ENCODE peak calls at places on chromosomes 2 and 18, in five cellular contexts. One of them, this sample, is unnamed.

GRCh38 chr2:238596571-238597551 is 170.1 kb downstream of the ASB1 start:
- DNase-seq in astrocyte: peak
- DNase-seq in fibroblast of mammary gland: peak
- DNase-seq in natural killer cell: no peak
- DNase-seq in fibroblast of villous mesenchyme: peak
- DNase-seq in this sample: no peak

GRCh38 chr2:42875880-42876279 is 83.5 kb upstream of the HAAO start:
- DNase-seq in fibroblast of villous mesenchyme: no peak
- DNase-seq in fibroblast of mammary gland: no peak
- DNase-seq in natural killer cell: no peak
- DNase-seq in astrocyte: no peak
- DNase-seq in this sample: no peak

GRCh38 chr2:38722271-38723115 is 28.7 kb downstream of the SRSF7 start:
- DNase-seq in astrocyte: no peak
- DNase-seq in natural killer cell: no peak
- DNase-seq in fibroblast of villous mesenchyme: no peak
- DNase-seq in fibroblast of mammary gland: no peak
- DNase-seq in this sample: no peak

GRCh38 chr2:149018971-149019370 is 19.5 kb upstream of the LYPD6B start:
- DNase-seq in natural killer cell: no peak
- DNase-seq in astrocyte: no peak
- DNase-seq in fibroblast of villous mesenchyme: peak
- DNase-seq in fibroblast of mammary gland: no peak
- DNase-seq in this sample: no peak

GRCh38 chr2:113240915-113241911 is 37.5 kb downstream of the PAX8 start:
- DNase-seq in fibroblast of villous mesenchyme: peak
- DNase-seq in natural killer cell: no peak
- DNase-seq in astrocyte: peak
- DNase-seq in fibroblast of mammary gland: peak
- DNase-seq in this sample: peak

GRCh38 chr2:36480028-36480427 is 117.9 kb downstream of the FEZ2 start:
- DNase-seq in natural killer cell: no peak
- DNase-seq in fibroblast of mammary gland: no peak
- DNase-seq in fibroblast of villous mesenchyme: no peak
- DNase-seq in astrocyte: no peak
- DNase-seq in this sample: no peak

GRCh38 chr2:123363076-123363475 is 662.0 kb upstream of the CNTNAP5 start:
- DNase-seq in fibroblast of mammary gland: no peak
- DNase-seq in natural killer cell: no peak
- DNase-seq in fibroblast of villous mesenchyme: no peak
- DNase-seq in astrocyte: no peak
- DNase-seq in this sample: no peak

GRCh38 chr2:202118168-202118567 is 45.1 kb downstream of the KIAA2012 start:
- DNase-seq in natural killer cell: no peak
- DNase-seq in astrocyte: no peak
- DNase-seq in fibroblast of villous mesenchyme: no peak
- DNase-seq in fibroblast of mammary gland: no peak
- DNase-seq in this sample: no peak

GRCh38 chr2:64651590-64651989 is 2.1 kb downstream of the SERTAD2 start:
- DNase-seq in fibroblast of mammary gland: no peak
- DNase-seq in astrocyte: no peak
- DNase-seq in fibroblast of villous mesenchyme: no peak
- DNase-seq in natural killer cell: no peak
- DNase-seq in this sample: no peak

GRCh38 chr2:238449241-238449640 is 22.5 kb downstream of the ASB1 start:
- DNase-seq in fibroblast of villous mesenchyme: no peak
- DNase-seq in astrocyte: no peak
- DNase-seq in natural killer cell: no peak
- DNase-seq in fibroblast of mammary gland: no peak
- DNase-seq in this sample: no peak

GRCh38 chr2:56531668-56532420 is 348.1 kb downstream of the CCDC85A start:
- DNase-seq in fibroblast of villous mesenchyme: peak
- DNase-seq in natural killer cell: no peak
- DNase-seq in astrocyte: peak
- DNase-seq in fibroblast of mammary gland: peak
- DNase-seq in this sample: no peak

GRCh38 chr2:20509766-20510490 is 63.1 kb downstream of the RHOB start:
- DNase-seq in astrocyte: peak
- DNase-seq in fibroblast of mammary gland: peak
- DNase-seq in natural killer cell: no peak
- DNase-seq in fibroblast of villous mesenchyme: peak
- DNase-seq in this sample: no peak

GRCh38 chr2:83516503-83516902 is 942.6 kb downstream of the SUCLG1 start:
- DNase-seq in astrocyte: no peak
- DNase-seq in fibroblast of villous mesenchyme: no peak
- DNase-seq in fibroblast of mammary gland: no peak
- DNase-seq in natural killer cell: no peak
- DNase-seq in this sample: no peak

GRCh38 chr2:64144057-64145013 is at the start of gene PELI1:
- DNase-seq in fibroblast of villous mesenchyme: peak
- DNase-seq in natural killer cell: peak
- DNase-seq in astrocyte: peak
- DNase-seq in fibroblast of mammary gland: peak
- DNase-seq in this sample: peak

GRCh38 chr18:44668280-44668975 is 12.3 kb upstream of the SETBP1 start:
- DNase-seq in astrocyte: no peak
- DNase-seq in natural killer cell: no peak
- DNase-seq in fibroblast of mammary gland: peak
- DNase-seq in fibroblast of villous mesenchyme: no peak
- DNase-seq in this sample: no peak

GRCh38 chr18:73006331-73006730 is 138.5 kb upstream of the NETO1 start:
- DNase-seq in natural killer cell: no peak
- DNase-seq in astrocyte: peak
- DNase-seq in fibroblast of villous mesenchyme: no peak
- DNase-seq in fibroblast of mammary gland: no peak
- DNase-seq in this sample: no peak

GRCh38 chr2:46984642-46985476 is 69.3 kb upstream of the MCFD2 start:
- DNase-seq in natural killer cell: no peak
- DNase-seq in astrocyte: peak
- DNase-seq in fibroblast of mammary gland: peak
- DNase-seq in fibroblast of villous mesenchyme: peak
- DNase-seq in this sample: peak

GRCh38 chr18:73774836-73775509 is 372.7 kb downstream of the FBXO15 start:
- DNase-seq in fibroblast of villous mesenchyme: no peak
- DNase-seq in natural killer cell: no peak
- DNase-seq in fibroblast of mammary gland: peak
- DNase-seq in astrocyte: no peak
- DNase-seq in this sample: no peak

DNA sequence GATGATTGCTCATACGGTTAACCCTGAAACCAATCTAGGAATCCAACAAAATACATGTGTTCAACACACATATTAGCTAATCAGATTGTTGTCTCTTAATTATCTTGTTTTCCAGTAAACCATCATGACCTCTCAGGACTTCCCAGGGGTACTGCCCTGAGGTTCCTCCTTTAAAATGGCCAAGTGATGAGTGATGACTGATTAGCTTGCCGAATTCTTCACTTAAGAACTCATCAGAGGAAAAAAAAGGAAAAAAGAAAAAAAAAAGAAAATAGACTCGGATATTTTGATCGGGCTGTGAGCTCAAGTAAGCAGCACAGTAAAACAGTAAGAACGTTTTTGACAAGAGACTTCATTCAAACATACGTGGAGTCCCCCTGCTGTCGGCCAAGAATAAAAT is 40.7 kb downstream of the COLEC12 start:
- DNase-seq in astrocyte: no peak
- DNase-seq in fibroblast of villous mesenchyme: no peak
- DNase-seq in fibroblast of mammary gland: peak
- DNase-seq in natural killer cell: no peak
- DNase-seq in this sample: no peak
- TF ChIP-seq CTCF in astrocyte: no peak
- TF ChIP-seq CTCF in fibroblast of villous mesenchyme: no peak
- TF ChIP-seq CTCF in fibroblast of mammary gland: peak
- TF ChIP-seq CTCF in natural killer cell: no peak
- TF ChIP-seq CTCF in this sample: no peak

DNA sequence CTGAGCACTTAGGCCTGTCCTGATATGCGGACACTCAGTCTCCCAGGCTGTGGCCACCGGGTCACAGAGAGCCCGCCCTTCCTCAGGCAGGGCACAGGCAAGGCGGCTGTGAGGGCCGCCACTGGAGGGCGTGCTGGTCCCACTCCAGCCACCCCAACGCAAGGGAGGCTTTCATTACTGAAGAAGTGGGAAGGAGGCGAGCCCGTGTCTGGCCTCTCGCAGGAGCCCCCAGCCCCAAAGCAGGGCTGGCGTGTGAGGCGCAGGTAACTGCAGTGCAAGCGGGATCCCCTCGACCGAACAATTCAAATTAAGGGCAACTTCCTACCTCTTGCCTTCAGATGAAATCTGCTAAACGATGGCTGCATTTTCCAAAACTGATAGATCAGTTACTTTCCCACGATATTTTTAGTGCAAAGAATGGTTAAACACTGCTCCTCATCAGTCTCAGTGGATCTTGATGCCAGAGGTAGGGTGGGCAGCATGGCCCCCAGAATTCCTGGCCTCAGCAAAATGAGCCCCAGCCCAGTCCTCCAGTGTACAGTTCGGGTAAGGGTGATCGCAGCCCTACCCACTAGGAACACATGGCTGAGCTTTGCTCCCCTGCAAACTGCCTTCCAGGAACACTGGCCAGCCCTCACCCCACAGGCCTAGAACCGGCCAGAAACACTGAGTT is 97.2 kb downstream of the SEPTIN10 start:
- DNase-seq in natural killer cell: no peak
- DNase-seq in astrocyte: no peak
- DNase-seq in fibroblast of mammary gland: no peak
- DNase-seq in fibroblast of villous mesenchyme: peak
- DNase-seq in this sample: no peak
- TF ChIP-seq CTCF in natural killer cell: no peak
- TF ChIP-seq CTCF in astrocyte: peak
- TF ChIP-seq CTCF in fibroblast of mammary gland: peak
- TF ChIP-seq CTCF in fibroblast of villous mesenchyme: peak
- TF ChIP-seq CTCF in this sample: peak

GRCh38 chr18:23918395-23919032 is 96.0 kb upstream of the TTC39C start:
- DNase-seq in fibroblast of mammary gland: peak
- DNase-seq in astrocyte: peak
- DNase-seq in fibroblast of villous mesenchyme: peak
- DNase-seq in natural killer cell: peak
- DNase-seq in this sample: peak
- TF ChIP-seq CTCF in fibroblast of mammary gland: peak
- TF ChIP-seq CTCF in astrocyte: peak
- TF ChIP-seq CTCF in fibroblast of villous mesenchyme: peak
- TF ChIP-seq CTCF in natural killer cell: peak
- TF ChIP-seq CTCF in this sample: peak

GRCh38 chr2:187078297-187078696 is 229.3 kb upstream of the ZSWIM2 start:
- DNase-seq in fibroblast of villous mesenchyme: peak
- DNase-seq in astrocyte: peak
- DNase-seq in fibroblast of mammary gland: peak
- DNase-seq in natural killer cell: no peak
- DNase-seq in this sample: no peak
- TF ChIP-seq CTCF in fibroblast of villous mesenchyme: no peak
- TF ChIP-seq CTCF in astrocyte: no peak
- TF ChIP-seq CTCF in fibroblast of mammary gland: no peak
- TF ChIP-seq CTCF in natural killer cell: no peak
- TF ChIP-seq CTCF in this sample: no peak

GRCh38 chr18:46169464-46169941 is 65.3 kb downstream of the HAUS1 start:
- DNase-seq in natural killer cell: no peak
- DNase-seq in fibroblast of mammary gland: peak
- DNase-seq in fibroblast of villous mesenchyme: peak
- DNase-seq in astrocyte: peak
- DNase-seq in this sample: no peak
- TF ChIP-seq CTCF in natural killer cell: no peak
- TF ChIP-seq CTCF in fibroblast of mammary gland: no peak
- TF ChIP-seq CTCF in fibroblast of villous mesenchyme: no peak
- TF ChIP-seq CTCF in astrocyte: no peak
- TF ChIP-seq CTCF in this sample: no peak

DNA sequence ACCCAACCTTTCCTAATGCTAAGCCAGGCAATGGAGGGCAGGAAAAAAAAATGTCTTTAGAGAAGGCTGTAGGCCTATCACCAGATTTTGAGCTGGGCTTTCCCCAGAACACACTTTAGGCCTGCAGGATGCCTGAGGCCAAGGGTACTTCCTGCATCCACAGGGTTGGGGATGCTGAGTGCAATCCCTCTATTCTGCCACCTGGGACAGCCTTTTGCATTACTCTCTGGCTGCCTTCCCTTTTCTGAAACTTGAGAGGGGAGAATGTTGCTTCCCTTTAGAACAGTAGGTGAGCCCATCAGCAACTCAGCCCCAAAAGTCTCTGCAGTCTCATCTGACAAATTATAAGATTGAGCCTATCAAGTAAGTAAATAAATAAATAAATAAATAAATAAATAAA is 195.2 kb downstream of the SLC8A1 start:
- DNase-seq in fibroblast of villous mesenchyme: no peak
- DNase-seq in fibroblast of mammary gland: no peak
- DNase-seq in natural killer cell: no peak
- DNase-seq in astrocyte: no peak
- DNase-seq in this sample: no peak
- TF ChIP-seq CTCF in fibroblast of villous mesenchyme: peak
- TF ChIP-seq CTCF in fibroblast of mammary gland: peak
- TF ChIP-seq CTCF in natural killer cell: no peak
- TF ChIP-seq CTCF in astrocyte: no peak
- TF ChIP-seq CTCF in this sample: peak